ENCODE peak calls at places on chromosomes 6 and 20, in nine cellular contexts. R is RWPE1, Q is H9, G is fibroblast of mammary gland, P is fibroblast of lung, X is thoracic aorta, C is testis, B is dorsolateral prefrontal cortex, I is Peyer's patch. S is an unnamed sample.

GRCh38 chr20:33164763-33165095 is 3.2 kb upstream of the BPIFA2 start:
- DNase-seq in R (no peak), Q (no peak), G (no peak), P (no peak), X (no peak), C (no peak), B (no peak), I (no peak), S (peak; percentile 17)

GRCh38 chr6:163986313-163986712 is 571.8 kb downstream of the QKI start:
- DNase-seq in R (no peak), Q (no peak), G (peak; percentile 8), P (peak; percentile 17), X (no peak), C (no peak), B (no peak), I (no peak), S (no peak)

GRCh38 chr20:56433880-56434255 is 21.8 kb downstream of the CASS4 start:
- DNase-seq in R (no peak), Q (no peak), G (peak; percentile 79), P (peak; percentile 90), X (no peak), C (no peak), B (no peak), I (no peak), S (no peak)

GRCh38 chr6:21731411-21732031 is 138.0 kb downstream of the SOX4 start:
- DNase-seq in R (peak; percentile 64), Q (no peak), G (peak; percentile 35), P (peak; percentile 52), X (no peak), C (no peak), B (no peak), I (no peak), S (no peak)

GRCh38 chr6:12528171-12528570 is 188.4 kb upstream of the PHACTR1 start:
- DNase-seq in R (no peak), Q (no peak), G (no peak), P (no peak), X (no peak), C (no peak), B (no peak), I (no peak), S (no peak)

GRCh38 chr6:169961772-169962561 is 210.5 kb downstream of the ERMARD start:
- DNase-seq in R (no peak), Q (peak; percentile 73), G (no peak), P (no peak), X (no peak), C (no peak), B (peak; percentile 4), I (no peak), S (peak; percentile 76)

GRCh38 chr6:220736-221475 is 71.4 kb upstream of the DUSP22 start:
- DNase-seq in R (no peak), Q (no peak), G (peak; percentile 43), P (peak; percentile 35), X (no peak), C (no peak), B (no peak), I (no peak), S (no peak)

GRCh38 chr6:108667984-108668383 is 107.3 kb downstream of the FOXO3 start:
- DNase-seq in R (no peak), Q (no peak), G (peak; percentile 57), P (peak; percentile 77), X (no peak), C (peak; percentile 49), B (no peak), I (no peak), S (no peak)

GRCh38 chr6:36886948-36887347 is 1.2 kb downstream of the C6orf89 start:
- DNase-seq in R (no peak), Q (no peak), G (no peak), P (no peak), X (no peak), C (no peak), B (no peak), I (no peak), S (no peak)

GRCh38 chr20:46306743-46307138 is 1.6 kb downstream of the CDH22 start:
- DNase-seq in R (no peak), Q (no peak), G (no peak), P (no peak), X (no peak), C (no peak), B (no peak), I (no peak), S (no peak)

GRCh38 chr20:22472386-22472785 is 112.0 kb downstream of the FOXA2 start:
- DNase-seq in R (no peak), Q (peak; percentile 58), G (no peak), P (no peak), X (no peak), C (no peak), B (no peak), I (no peak), S (no peak)

GRCh38 chr6:105884426-105884825 is 201.7 kb upstream of the PRDM1 start:
- DNase-seq in R (no peak), Q (no peak), G (no peak), P (no peak), X (no peak), C (no peak), B (no peak), I (peak; percentile 38), S (no peak)

GRCh38 chr6:78910611-78911134 is 43.3 kb downstream of the IRAK1BP1 start:
- DNase-seq in R (peak; percentile 48), Q (peak; percentile 74), G (peak; percentile 16), P (peak; percentile 6), X (no peak), C (peak; percentile 64), B (no peak), I (no peak), S (peak; percentile 23)

GRCh38 chr6:33279971-33280511 is 3.1 kb downstream of the B3GALT4 start:
- DNase-seq in R (peak; percentile 74), Q (peak; percentile 89), G (peak; percentile 70), P (peak; percentile 42), X (no peak), C (no peak), B (no peak), I (no peak), S (peak; percentile 64)

GRCh38 chr6:125193208-125193607 is 39.6 kb downstream of the TPD52L1 start:
- DNase-seq in R (peak; percentile 77), Q (no peak), G (no peak), P (no peak), X (no peak), C (no peak), B (no peak), I (no peak), S (no peak)

GRCh38 chr6:158438201-158438600 is 121.7 kb upstream of the TMEM181 start:
- DNase-seq in R (no peak), Q (no peak), G (no peak), P (no peak), X (no peak), C (no peak), B (no peak), I (no peak), S (no peak)

GRCh38 chr20:56859751-56860366 is 230.8 kb downstream of the TFAP2C start:
- DNase-seq in R (no peak), Q (peak; percentile 48), G (no peak), P (no peak), X (no peak), C (no peak), B (no peak), I (peak; percentile 17), S (no peak)

GRCh38 chr6:14903176-14904088 is 342.4 kb upstream of the JARID2 start:
- DNase-seq in R (no peak), Q (no peak), G (no peak), P (no peak), X (no peak), C (no peak), B (peak; percentile 31), I (peak; percentile 28), S (no peak)

GRCh38 chr20:9576695-9577094 is 62.3 kb downstream of the LAMP5 start:
- DNase-seq in R (no peak), Q (no peak), G (no peak), P (no peak), X (no peak), C (no peak), B (no peak), I (no peak), S (no peak)

GRCh38 chr6:48568856-48569255 is 457.9 kb upstream of the PTCHD4 start:
- DNase-seq in R (no peak), Q (no peak), G (no peak), P (no peak), X (no peak), C (no peak), B (no peak), I (no peak), S (no peak)

GRCh38 chr6:26224547-26224912 is 137.3 kb downstream of the HFE start:
- DNase-seq in R (no peak), Q (no peak), G (no peak), P (no peak), X (no peak), C (no peak), B (no peak), I (no peak), S (no peak)
- TF ChIP-seq CTCF in R (no peak), Q (no peak), G (no peak), P (no peak), X (no peak), C (no peak), B (no peak), I (no peak), S (no peak)

DNA sequence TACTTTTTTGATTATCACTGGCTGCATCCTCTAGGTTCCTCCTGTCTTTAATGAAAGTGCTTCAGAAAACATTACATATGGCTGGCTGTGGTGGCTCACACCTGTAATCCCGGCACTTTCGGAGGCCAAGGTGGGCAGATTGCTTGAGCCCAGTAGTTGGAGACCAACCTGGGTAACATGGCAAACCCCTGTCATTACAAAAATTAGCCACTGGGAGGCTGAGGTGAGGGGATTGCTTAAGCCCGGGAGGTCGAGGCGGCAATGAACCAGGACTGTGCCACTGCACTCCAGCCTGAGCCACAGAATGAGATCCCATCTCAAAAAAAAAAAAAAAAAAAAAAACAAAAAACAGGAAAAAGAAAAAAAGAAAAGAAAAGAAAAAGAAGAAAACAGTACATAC is 35.3 kb downstream of the BEND3 start:
- DNase-seq in R (no peak), Q (peak; percentile 69), G (peak; percentile 4), P (no peak), X (no peak), C (no peak), B (peak; percentile 7), I (no peak), S (no peak)
- TF ChIP-seq CTCF in R (peak; percentile 16), Q (peak; percentile 58), G (peak; percentile 16), P (peak; percentile 32), X (no peak), C (no peak), B (no peak), I (peak; percentile 19), S (peak; percentile 30)

DNA sequence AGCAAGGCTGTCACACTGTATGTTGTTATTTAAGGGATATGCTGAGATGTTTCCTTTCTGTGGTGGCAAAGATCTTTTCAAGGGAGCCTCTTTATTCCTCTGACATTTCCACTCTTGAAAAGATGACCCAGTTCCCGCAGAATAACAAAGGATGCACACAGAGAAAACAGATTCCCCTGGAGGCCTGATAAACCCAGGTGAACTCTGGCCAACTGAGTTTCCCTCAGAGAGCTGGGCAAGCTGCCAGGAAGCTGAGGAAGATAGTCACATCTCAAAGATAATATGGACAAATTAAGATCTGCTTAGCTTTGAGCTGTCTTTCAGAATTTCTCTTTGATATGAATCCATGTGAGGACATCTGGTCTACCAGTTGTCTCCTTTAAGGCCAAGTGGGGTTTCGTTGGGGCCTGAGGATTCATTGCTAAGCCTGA is 59.4 kb downstream of the ID4 start:
- DNase-seq in R (peak; percentile 8), Q (no peak), G (no peak), P (no peak), X (no peak), C (peak; percentile 73), B (no peak), I (no peak), S (no peak)
- TF ChIP-seq CTCF in R (no peak), Q (no peak), G (no peak), P (no peak), X (no peak), C (no peak), B (no peak), I (no peak), S (no peak)

GRCh38 chr20:15317546-15318242 is 980.3 kb upstream of the FLRT3 start:
- DNase-seq in R (no peak), Q (no peak), G (no peak), P (no peak), X (no peak), C (no peak), B (no peak), I (no peak), S (no peak)
- TF ChIP-seq CTCF in R (no peak), Q (no peak), G (no peak), P (no peak), X (no peak), C (no peak), B (no peak), I (no peak), S (no peak)

S was measured in H1.